ENCODE peak calls at places on chromosomes 1 and 21, in six cellular contexts. X is hepatocyte; N is activated T-helper 1 cell treated with anti-CD3 and anti-CD28 coated beads, Interleukin-12 subunit alpha, Interleukin-12 subunit beta, Interleukin-2, Interleukin-4 antibody, amounts not matched to agents 30 ng/mL and 10 ng/mL and 1 ng/mL, durations not matched to agents 14 hours and 24 hours and 36 hours; T is activated CD4-positive, alpha-beta T cell treated with anti-CD3 and anti-CD28 coated beads, Interleukin-2, amount 10 ng/mL, durations not matched to agents 7 days and 5 days; S is SIG-M5; W is left colon. Z is an unnamed sample.

GRCh38 chr21:37878946-37879660 is 37.2 kb downstream of the KCNJ6 start:
- DNase-seq in S (no peak), X (peak), N (no peak), W (no peak), T (no peak), Z (no peak)

GRCh38 chr1:192118881-192119280 is 39.4 kb upstream of the RGS18 start:
- DNase-seq in N (no peak), X (no peak), W (no peak), S (no peak), T (no peak), Z (no peak)

GRCh38 chr1:218660678-218661053 is 315.5 kb downstream of the TGFB2 start:
- DNase-seq in S (no peak), T (no peak), N (no peak), X (peak), W (no peak), Z (no peak)

GRCh38 chr1:59477286-59477685 is 180.4 kb downstream of the FGGY start:
- DNase-seq in T (peak), S (no peak), N (peak), X (no peak), W (no peak), Z (no peak)

GRCh38 chr21:45100866-45101265 is 26.5 kb downstream of the ADARB1 start:
- DNase-seq in S (no peak), W (no peak), X (no peak), N (no peak), T (no peak), Z (no peak)

GRCh38 chr1:34364376-34364775 is 187.7 kb downstream of the C1orf94 start:
- DNase-seq in N (no peak), S (no peak), T (no peak), X (no peak), W (no peak), Z (no peak)

GRCh38 chr1:63911049-63911448 is 137.2 kb downstream of the ROR1 start:
- DNase-seq in W (no peak), X (no peak), T (no peak), N (no peak), S (no peak), Z (no peak)

GRCh38 chr1:68495532-68495931 is 1.4 kb downstream of the DEPDC1 start:
- DNase-seq in N (no peak), W (no peak), T (no peak), X (peak), S (no peak), Z (no peak)

GRCh38 chr1:32791881-32792280 is 25.3 kb downstream of the YARS1 start:
- DNase-seq in X (no peak), N (no peak), S (no peak), W (no peak), T (no peak), Z (no peak)

GRCh38 chr1:10957151-10957550 is 55.3 kb upstream of the TARDBP start:
- DNase-seq in W (no peak), T (no peak), N (no peak), S (no peak), X (no peak), Z (no peak)

GRCh38 chr1:187411118-187411517 is 582.4 kb downstream of the PLA2G4A start:
- DNase-seq in W (no peak), N (no peak), X (no peak), S (no peak), T (no peak), Z (no peak)

GRCh38 chr1:17559618-17560419 is 20.3 kb downstream of the ARHGEF10L start:
- DNase-seq in T (no peak), S (no peak), W (peak), X (peak), N (no peak), Z (no peak)

GRCh38 chr1:91007827-91008226 is 14.0 kb downstream of the ZNF644 start:
- DNase-seq in X (no peak), T (no peak), N (no peak), S (no peak), W (no peak), Z (no peak)

GRCh38 chr1:29271724-29272123 is 35.4 kb downstream of the PTPRU start:
- DNase-seq in W (peak), S (no peak), T (no peak), N (no peak), X (peak), Z (no peak)

GRCh38 chr1:197144570-197145325 is 1.7 kb downstream of the ASPM start:
- DNase-seq in W (no peak), X (no peak), S (no peak), T (peak), N (no peak), Z (no peak)

GRCh38 chr1:25038699-25039098 is 108.6 kb upstream of the RUNX3 start:
- DNase-seq in S (no peak), X (no peak), W (no peak), N (no peak), T (no peak), Z (no peak)

GRCh38 chr21:41610042-41610839 is 102.3 kb upstream of the TMPRSS2 start:
- DNase-seq in T (peak), S (no peak), X (peak), W (peak), N (no peak), Z (peak)

GRCh38 chr1:173531069-173531693 is 54.0 kb downstream of the PRDX6 start:
- DNase-seq in W (no peak), T (no peak), S (no peak), N (no peak), X (no peak), Z (no peak)

GRCh38 chr1:8161546-8162110 is 135.5 kb upstream of the ERRFI1 start:
- DNase-seq in S (no peak), X (no peak), N (no peak), T (no peak), W (no peak), Z (no peak)

GRCh38 chr1:48617227-48617626 is 145.2 kb upstream of the SPATA6 start:
- DNase-seq in S (no peak), X (no peak), W (no peak), N (no peak), T (no peak), Z (no peak)

GRCh38 chr1:99850458-99850974 is 355 bp downstream of the AGL start:
- DNase-seq in S (no peak), N (no peak), T (no peak), X (no peak), W (no peak), Z (no peak)

GRCh38 chr1:101738475-101738874 is 258.3 kb downstream of the OLFM3 start:
- DNase-seq in W (no peak), N (no peak), S (no peak), X (no peak), T (no peak), Z (no peak)

GRCh38 chr1:183126528-183126927 is 59.5 kb upstream of the LAMC2 start:
- DNase-seq in S (no peak), T (no peak), W (no peak), N (no peak), X (no peak), Z (no peak)

GRCh38 chr1:222600274-222600673 is 10.5 kb upstream of the TAF1A start:
- DNase-seq in X (no peak), T (no peak), S (no peak), N (no peak), W (no peak), Z (no peak)

GRCh38 chr1:218459878-218460277 is 114.7 kb downstream of the TGFB2 start:
- DNase-seq in N (no peak), X (peak), S (peak), T (no peak), W (no peak), Z (no peak)

GRCh38 chr1:5296135-5296930 is 641.9 kb downstream of the AJAP1 start:
- DNase-seq in W (no peak), T (no peak), N (no peak), S (no peak), X (no peak), Z (no peak)

GRCh38 chr1:244005455-244005854 is 45.6 kb upstream of the ZBTB18 start:
- DNase-seq in T (no peak), W (no peak), N (no peak), X (no peak), S (no peak), Z (no peak)

GRCh38 chr1:210246447-210246846 is 13.9 kb downstream of the SERTAD4 start:
- DNase-seq in W (no peak), N (no peak), T (no peak), X (no peak), S (no peak), Z (no peak)

GRCh38 chr21:37176716-37177115 is 90.4 kb downstream of the VPS26C start:
- DNase-seq in W (no peak), T (no peak), X (no peak), S (no peak), N (no peak), Z (no peak)

GRCh38 chr21:45981641-45982255 is at the start of gene COL6A1:
- DNase-seq in S (no peak), T (no peak), X (peak), N (no peak), W (no peak), Z (peak)

GRCh38 chr1:6785721-6786505 is 659 bp downstream of the CAMTA1 start:
- DNase-seq in X (peak), N (peak), S (no peak), W (no peak), T (peak), Z (peak)

GRCh38 chr1:53906121-53906520 is 12.1 kb downstream of the DIO1 start:
- DNase-seq in X (no peak), S (no peak), T (no peak), N (no peak), W (no peak), Z (no peak)

GRCh38 chr1:11052839-11053757 is 6.1 kb upstream of the MASP2 start:
- DNase-seq in T (no peak), X (no peak), W (no peak), S (no peak), N (no peak), Z (peak)

GRCh38 chr1:24584103-24584764 is 28.3 kb downstream of the NCMAP start:
- DNase-seq in W (no peak), N (no peak), X (no peak), S (no peak), T (no peak), Z (no peak)